ENCODE peak calls at places on chromosomes 4 and X, in seven cellular contexts. One of them, this sample, is unnamed.
A peak's percentile ranks its signal among the peaks of the same experiment; 100 is the strongest.

GRCh38 chr4:30866907-30867306 is 146.7 kb downstream of the PCDH7 start:
- DNase-seq in GM23248: no peak
- DNase-seq in body of pancreas: no peak
- DNase-seq in fibroblast of mammary gland: no peak
- DNase-seq in astrocyte of the spinal cord: peak; percentile 22
- DNase-seq in choroid plexus epithelial cell: no peak
- DNase-seq in A673: no peak
- DNase-seq in this sample: no peak

GRCh38 chr4:20480161-20480947 is 219.9 kb upstream of the PACRGL start:
- DNase-seq in GM23248: no peak
- DNase-seq in body of pancreas: no peak
- DNase-seq in fibroblast of mammary gland: no peak
- DNase-seq in astrocyte of the spinal cord: no peak
- DNase-seq in choroid plexus epithelial cell: no peak
- DNase-seq in A673: no peak
- DNase-seq in this sample: no peak

GRCh38 chrX:107549504-107549903 is 78.8 kb upstream of the PRPS1 start:
- DNase-seq in GM23248: no peak
- DNase-seq in body of pancreas: no peak
- DNase-seq in fibroblast of mammary gland: no peak
- DNase-seq in astrocyte of the spinal cord: no peak
- DNase-seq in choroid plexus epithelial cell: no peak
- DNase-seq in A673: no peak
- DNase-seq in this sample: no peak

GRCh38 chr4:156475322-156475721 is 496.3 kb downstream of the PDGFC start:
- DNase-seq in GM23248: peak; percentile 78
- DNase-seq in body of pancreas: no peak
- DNase-seq in fibroblast of mammary gland: peak; percentile 75
- DNase-seq in astrocyte of the spinal cord: peak; percentile 80
- DNase-seq in choroid plexus epithelial cell: peak; percentile 89
- DNase-seq in A673: peak; percentile 80
- DNase-seq in this sample: peak; percentile 55

GRCh38 chr4:149498246-149498645 is 317.4 kb downstream of the IQCM start:
- DNase-seq in GM23248: no peak
- DNase-seq in body of pancreas: no peak
- DNase-seq in fibroblast of mammary gland: no peak
- DNase-seq in astrocyte of the spinal cord: no peak
- DNase-seq in choroid plexus epithelial cell: no peak
- DNase-seq in A673: no peak
- DNase-seq in this sample: no peak

GRCh38 chrX:24963823-24964222 is 51.9 kb downstream of the ARX start:
- DNase-seq in GM23248: no peak
- DNase-seq in body of pancreas: no peak
- DNase-seq in fibroblast of mammary gland: no peak
- DNase-seq in astrocyte of the spinal cord: no peak
- DNase-seq in choroid plexus epithelial cell: peak; percentile 43
- DNase-seq in A673: peak; percentile 76
- DNase-seq in this sample: no peak

GRCh38 chrX:132071260-132071659 is 48.2 kb downstream of the STK26 start:
- DNase-seq in GM23248: peak; percentile 26
- DNase-seq in body of pancreas: no peak
- DNase-seq in fibroblast of mammary gland: peak; percentile 38
- DNase-seq in astrocyte of the spinal cord: peak; percentile 18
- DNase-seq in choroid plexus epithelial cell: peak; percentile 27
- DNase-seq in A673: peak; percentile 15
- DNase-seq in this sample: no peak

GRCh38 chr4:42484630-42485029 is 87.3 kb downstream of the SHISA3 start:
- DNase-seq in GM23248: no peak
- DNase-seq in body of pancreas: no peak
- DNase-seq in fibroblast of mammary gland: no peak
- DNase-seq in astrocyte of the spinal cord: no peak
- DNase-seq in choroid plexus epithelial cell: no peak
- DNase-seq in A673: no peak
- DNase-seq in this sample: no peak

GRCh38 chr4:152458801-152459302 is 77.0 kb downstream of the FBXW7 start:
- DNase-seq in GM23248: peak; percentile 2
- DNase-seq in body of pancreas: no peak
- DNase-seq in fibroblast of mammary gland: no peak
- DNase-seq in astrocyte of the spinal cord: no peak
- DNase-seq in choroid plexus epithelial cell: peak; percentile 62
- DNase-seq in A673: no peak
- DNase-seq in this sample: no peak

GRCh38 chr4:126611900-126612299 is 1020.9 kb upstream of the INTU start:
- DNase-seq in GM23248: peak; percentile 81
- DNase-seq in body of pancreas: no peak
- DNase-seq in fibroblast of mammary gland: peak; percentile 87
- DNase-seq in astrocyte of the spinal cord: no peak
- DNase-seq in choroid plexus epithelial cell: peak; percentile 71
- DNase-seq in A673: no peak
- DNase-seq in this sample: no peak

GRCh38 chrX:72714471-72714916 is 388 bp upstream of the PHKA1 start:
- DNase-seq in GM23248: peak; percentile 75
- DNase-seq in body of pancreas: peak; percentile 82
- DNase-seq in fibroblast of mammary gland: peak; percentile 77
- DNase-seq in astrocyte of the spinal cord: peak; percentile 80
- DNase-seq in choroid plexus epithelial cell: peak; percentile 78
- DNase-seq in A673: peak; percentile 68
- DNase-seq in this sample: no peak

GRCh38 chr4:53012738-53013137 is 150.6 kb downstream of the RASL11B start:
- DNase-seq in GM23248: peak; percentile 47
- DNase-seq in body of pancreas: no peak
- DNase-seq in fibroblast of mammary gland: peak; percentile 69
- DNase-seq in astrocyte of the spinal cord: peak; percentile 33
- DNase-seq in choroid plexus epithelial cell: peak; percentile 58
- DNase-seq in A673: peak; percentile 49
- DNase-seq in this sample: peak; percentile 84
- H3K4me3 ChIP-seq in GM23248: peak overlapping the region; percentile 13
- H3K4me3 ChIP-seq in body of pancreas: no peak overlapping the region
- H3K4me3 ChIP-seq in fibroblast of mammary gland: no peak overlapping the region
- H3K4me3 ChIP-seq in astrocyte of the spinal cord: no peak overlapping the region
- H3K4me3 ChIP-seq in choroid plexus epithelial cell: no peak overlapping the region
- H3K4me3 ChIP-seq in A673: no peak overlapping the region
- H3K4me3 ChIP-seq in this sample: peak overlapping the region; percentile 56

GRCh38 chrX:54180403-54180802 is 2.7 kb downstream of the FAM120C start:
- DNase-seq in GM23248: peak; percentile 43
- DNase-seq in body of pancreas: no peak
- DNase-seq in fibroblast of mammary gland: peak; percentile 22
- DNase-seq in astrocyte of the spinal cord: peak; percentile 27
- DNase-seq in choroid plexus epithelial cell: peak; percentile 44
- DNase-seq in A673: no peak
- DNase-seq in this sample: no peak
- H3K4me3 ChIP-seq in GM23248: peak overlapping the region; percentile 79
- H3K4me3 ChIP-seq in body of pancreas: no peak overlapping the region
- H3K4me3 ChIP-seq in fibroblast of mammary gland: peak overlapping the region; percentile 16
- H3K4me3 ChIP-seq in astrocyte of the spinal cord: peak overlapping the region; percentile 52
- H3K4me3 ChIP-seq in choroid plexus epithelial cell: peak overlapping the region; percentile 30
- H3K4me3 ChIP-seq in A673: peak overlapping the region; percentile 58
- H3K4me3 ChIP-seq in this sample: peak overlapping the region; percentile 83

GRCh38 chr4:87019243-87019817 is 84.5 kb downstream of the AFF1 start:
- DNase-seq in GM23248: no peak
- DNase-seq in body of pancreas: no peak
- DNase-seq in fibroblast of mammary gland: no peak
- DNase-seq in astrocyte of the spinal cord: no peak
- DNase-seq in choroid plexus epithelial cell: no peak
- DNase-seq in A673: no peak
- DNase-seq in this sample: no peak

GRCh38 chr4:87017580-87018061 is 82.8 kb downstream of the AFF1 start:
- DNase-seq in GM23248: peak; percentile 85
- DNase-seq in body of pancreas: no peak
- DNase-seq in fibroblast of mammary gland: peak; percentile 74
- DNase-seq in astrocyte of the spinal cord: peak; percentile 77
- DNase-seq in choroid plexus epithelial cell: peak; percentile 89
- DNase-seq in A673: no peak
- DNase-seq in this sample: no peak

GRCh38 chr4:87024181-87024580 is 89.4 kb downstream of the AFF1 start:
- DNase-seq in GM23248: no peak
- DNase-seq in body of pancreas: no peak
- DNase-seq in fibroblast of mammary gland: no peak
- DNase-seq in astrocyte of the spinal cord: no peak
- DNase-seq in choroid plexus epithelial cell: no peak
- DNase-seq in A673: no peak
- DNase-seq in this sample: no peak

GRCh38 chr4:87018751-87019150 is 83.9 kb downstream of the AFF1 start:
- DNase-seq in GM23248: no peak
- DNase-seq in body of pancreas: no peak
- DNase-seq in fibroblast of mammary gland: no peak
- DNase-seq in astrocyte of the spinal cord: no peak
- DNase-seq in choroid plexus epithelial cell: no peak
- DNase-seq in A673: no peak
- DNase-seq in this sample: no peak

DNA sequence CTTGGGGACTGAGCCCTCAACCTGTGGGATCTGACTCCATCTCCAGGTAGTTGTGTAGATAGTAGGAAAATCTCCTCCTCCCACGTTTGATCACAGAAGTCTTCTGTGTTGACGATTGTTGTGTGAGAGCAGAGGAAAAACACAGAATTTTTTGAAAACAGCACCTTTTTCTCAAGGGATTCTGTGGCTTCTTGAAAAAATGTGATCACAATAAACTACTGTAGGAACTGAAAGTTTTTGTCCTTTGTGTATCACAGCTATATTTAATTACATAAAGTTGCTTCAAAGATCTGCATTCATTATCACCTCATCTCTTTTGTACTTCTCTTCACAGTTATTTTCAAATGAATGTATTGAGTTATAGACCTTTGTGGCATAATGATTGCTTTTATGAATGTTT is 85.1 kb downstream of the AFF1 start:
- DNase-seq in GM23248: no peak
- DNase-seq in body of pancreas: no peak
- DNase-seq in fibroblast of mammary gland: no peak
- DNase-seq in astrocyte of the spinal cord: no peak
- DNase-seq in choroid plexus epithelial cell: no peak
- DNase-seq in A673: no peak
- DNase-seq in this sample: no peak
- H3K4me3 ChIP-seq in GM23248: no peak overlapping the region
- H3K4me3 ChIP-seq in body of pancreas: no peak overlapping the region
- H3K4me3 ChIP-seq in fibroblast of mammary gland: no peak overlapping the region
- H3K4me3 ChIP-seq in astrocyte of the spinal cord: no peak overlapping the region
- H3K4me3 ChIP-seq in choroid plexus epithelial cell: no peak overlapping the region
- H3K4me3 ChIP-seq in A673: no peak overlapping the region
- H3K4me3 ChIP-seq in this sample: no peak overlapping the region

DNA sequence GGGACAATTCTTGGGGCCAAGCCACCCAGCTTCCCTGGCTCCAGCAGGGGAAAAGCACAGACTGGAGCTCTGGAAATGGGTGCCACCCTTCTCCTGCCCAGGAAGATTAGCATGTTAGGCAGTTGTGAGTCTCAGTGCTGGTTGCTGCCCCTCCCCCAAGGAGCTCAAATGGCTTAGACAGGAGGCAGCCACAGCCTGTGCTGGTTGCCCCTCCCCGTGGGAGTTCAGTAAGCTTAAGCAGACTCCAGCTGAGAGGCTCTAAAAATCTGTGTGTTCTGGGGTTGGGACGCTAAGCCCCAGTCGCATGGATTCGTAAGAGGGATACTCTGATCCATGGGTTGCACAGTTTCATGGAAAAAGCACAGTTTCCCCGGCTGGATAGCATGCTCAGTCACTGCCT is 92.7 kb upstream of the NDST3 start:
- DNase-seq in GM23248: no peak
- DNase-seq in body of pancreas: no peak
- DNase-seq in fibroblast of mammary gland: no peak
- DNase-seq in astrocyte of the spinal cord: no peak
- DNase-seq in choroid plexus epithelial cell: no peak
- DNase-seq in A673: peak; percentile 63
- DNase-seq in this sample: no peak
- H3K4me3 ChIP-seq in GM23248: no peak overlapping the region
- H3K4me3 ChIP-seq in body of pancreas: no peak overlapping the region
- H3K4me3 ChIP-seq in fibroblast of mammary gland: no peak overlapping the region
- H3K4me3 ChIP-seq in astrocyte of the spinal cord: no peak overlapping the region
- H3K4me3 ChIP-seq in choroid plexus epithelial cell: no peak overlapping the region
- H3K4me3 ChIP-seq in A673: no peak overlapping the region
- H3K4me3 ChIP-seq in this sample: no peak overlapping the region

DNA sequence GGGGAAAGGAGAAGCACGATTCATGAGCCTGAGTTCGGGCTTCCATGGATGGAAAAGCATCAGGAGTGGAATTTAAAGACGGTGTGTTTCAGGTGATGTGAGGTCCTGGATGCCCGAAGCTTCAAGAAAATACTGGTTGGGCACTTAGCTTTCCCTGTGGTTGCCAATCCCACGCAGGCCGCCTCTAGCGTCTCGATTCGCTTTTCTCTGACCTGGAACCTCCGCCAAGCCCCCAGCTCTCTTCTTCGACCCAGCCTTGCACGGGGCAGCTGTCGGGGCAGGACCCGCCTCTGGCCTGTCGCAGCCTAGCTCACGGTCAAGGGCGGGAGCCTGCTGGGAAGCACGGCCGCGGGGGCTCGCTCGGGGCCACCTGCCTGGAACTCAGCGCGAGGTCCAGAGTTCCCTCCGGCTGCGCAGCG is 308 bp upstream of the TLR2 start:
- DNase-seq in GM23248: no peak
- DNase-seq in body of pancreas: no peak
- DNase-seq in fibroblast of mammary gland: no peak
- DNase-seq in astrocyte of the spinal cord: no peak
- DNase-seq in choroid plexus epithelial cell: no peak
- DNase-seq in A673: no peak
- DNase-seq in this sample: no peak
- H3K4me3 ChIP-seq in GM23248: peak overlapping the region; percentile 67
- H3K4me3 ChIP-seq in body of pancreas: peak overlapping the region; percentile 52
- H3K4me3 ChIP-seq in fibroblast of mammary gland: peak overlapping the region; percentile 52
- H3K4me3 ChIP-seq in astrocyte of the spinal cord: peak overlapping the region; percentile 45
- H3K4me3 ChIP-seq in choroid plexus epithelial cell: peak overlapping the region; percentile 62
- H3K4me3 ChIP-seq in A673: peak overlapping the region; percentile 38
- H3K4me3 ChIP-seq in this sample: no peak overlapping the region

GRCh38 chr4:119286377-119287002 is 35.4 kb downstream of the FABP2 start:
- DNase-seq in GM23248: peak; percentile 83
- DNase-seq in body of pancreas: no peak
- DNase-seq in fibroblast of mammary gland: peak; percentile 83
- DNase-seq in astrocyte of the spinal cord: peak; percentile 88
- DNase-seq in choroid plexus epithelial cell: peak; percentile 93
- DNase-seq in A673: peak; percentile 73
- DNase-seq in this sample: peak; percentile 53

GRCh38 chr4:119290598-119290997 is 31.3 kb downstream of the FABP2 start:
- DNase-seq in GM23248: no peak
- DNase-seq in body of pancreas: no peak
- DNase-seq in fibroblast of mammary gland: no peak
- DNase-seq in astrocyte of the spinal cord: no peak
- DNase-seq in choroid plexus epithelial cell: no peak
- DNase-seq in A673: no peak
- DNase-seq in this sample: no peak

GRCh38 chr4:119281374-119281773 is 40.6 kb downstream of the FABP2 start:
- DNase-seq in GM23248: no peak
- DNase-seq in body of pancreas: no peak
- DNase-seq in fibroblast of mammary gland: no peak
- DNase-seq in astrocyte of the spinal cord: no peak
- DNase-seq in choroid plexus epithelial cell: no peak
- DNase-seq in A673: no peak
- DNase-seq in this sample: no peak

GRCh38 chr4:119289313-119289712 is 32.6 kb downstream of the FABP2 start:
- DNase-seq in GM23248: no peak
- DNase-seq in body of pancreas: no peak
- DNase-seq in fibroblast of mammary gland: no peak
- DNase-seq in astrocyte of the spinal cord: no peak
- DNase-seq in choroid plexus epithelial cell: no peak
- DNase-seq in A673: no peak
- DNase-seq in this sample: no peak

GRCh38 chr4:119284876-119285611 is 36.9 kb downstream of the FABP2 start:
- DNase-seq in GM23248: peak; percentile 44
- DNase-seq in body of pancreas: no peak
- DNase-seq in fibroblast of mammary gland: peak; percentile 32
- DNase-seq in astrocyte of the spinal cord: peak; percentile 38
- DNase-seq in choroid plexus epithelial cell: peak; percentile 66
- DNase-seq in A673: peak; percentile 4
- DNase-seq in this sample: no peak
- H3K4me3 ChIP-seq in GM23248: peak overlapping the region; percentile 66
- H3K4me3 ChIP-seq in body of pancreas: no peak overlapping the region
- H3K4me3 ChIP-seq in fibroblast of mammary gland: peak overlapping the region; percentile 8
- H3K4me3 ChIP-seq in astrocyte of the spinal cord: peak overlapping the region; percentile 13
- H3K4me3 ChIP-seq in choroid plexus epithelial cell: peak overlapping the region; percentile 40
- H3K4me3 ChIP-seq in A673: no peak overlapping the region
- H3K4me3 ChIP-seq in this sample: no peak overlapping the region

GRCh38 chr4:174422893-174423256 is 99.4 kb downstream of the HPGD start:
- DNase-seq in GM23248: no peak
- DNase-seq in body of pancreas: no peak
- DNase-seq in fibroblast of mammary gland: no peak
- DNase-seq in astrocyte of the spinal cord: no peak
- DNase-seq in choroid plexus epithelial cell: no peak
- DNase-seq in A673: no peak
- DNase-seq in this sample: no peak
- H3K4me3 ChIP-seq in GM23248: no peak overlapping the region
- H3K4me3 ChIP-seq in body of pancreas: no peak overlapping the region
- H3K4me3 ChIP-seq in fibroblast of mammary gland: no peak overlapping the region
- H3K4me3 ChIP-seq in astrocyte of the spinal cord: no peak overlapping the region
- H3K4me3 ChIP-seq in choroid plexus epithelial cell: no peak overlapping the region
- H3K4me3 ChIP-seq in A673: no peak overlapping the region
- H3K4me3 ChIP-seq in this sample: peak overlapping the region; percentile 67

This sample was measured in SK-N-MC.